ENCODE peak calls at places on chromosome 17, in nine cellular contexts. C, S, L, T, G, B, F, H and E are unnamed samples. For H3K36me3, the result is how much of the 10 kb centered on the place peaks cover.

GRCh38 chr17:83099570-83100181 is 20.3 kb downstream of the METRNL start:
- DNase-seq in S (no peak), G (no peak), H (peak), L (no peak), T (no peak), F (no peak), C (no peak), B (no peak), E (no peak)

GRCh38 chr17:36183001-36183810 is 6.8 kb upstream of the TBC1D3B start:
- DNase-seq in L (no peak), T (peak), B (no peak), C (peak), F (no peak), S (peak), H (peak), G (no peak), E (peak)

GRCh38 chr17:33751702-33752065 is 458.6 kb upstream of the ASIC2 start:
- DNase-seq in S (no peak), H (no peak), C (no peak), L (no peak), G (no peak), T (no peak), F (no peak), B (no peak), E (no peak)

GRCh38 chr17:1650731-1651558 is 1.3 kb upstream of the RILP start:
- DNase-seq in F (no peak), H (no peak), T (no peak), L (no peak), G (no peak), S (peak), B (no peak), C (no peak), E (no peak)

GRCh38 chr17:65191805-65192740 is 54.9 kb downstream of the RGS9 start:
- DNase-seq in H (peak), C (no peak), T (no peak), S (no peak), B (no peak), L (no peak), G (no peak), F (no peak), E (no peak)

GRCh38 chr17:4023220-4023619 is 59.0 kb upstream of the ATP2A3 start:
- DNase-seq in H (no peak), G (no peak), F (no peak), T (no peak), S (no peak), C (no peak), B (no peak), L (no peak), E (no peak)

GRCh38 chr17:17682737-17683675 is 1.7 kb downstream of the RAI1 start:
- DNase-seq in B (no peak), H (peak), T (peak), S (peak), C (peak), L (peak), G (no peak), F (peak), E (peak)

GRCh38 chr17:82367724-82368524 is 3.6 kb upstream of the UTS2R start:
- DNase-seq in L (no peak), G (no peak), F (no peak), C (no peak), S (no peak), B (no peak), H (no peak), T (no peak), E (peak)

GRCh38 chr17:77666881-77667395 is 291.6 kb upstream of the TNRC6C start:
- DNase-seq in S (no peak), B (no peak), T (peak), F (peak), L (peak), C (no peak), G (no peak), H (no peak), E (no peak)

GRCh38 chr17:63039899-63040602 is 74.0 kb downstream of the TANC2 start:
- DNase-seq in T (no peak), C (no peak), G (no peak), B (no peak), H (peak), F (no peak), S (no peak), L (no peak), E (no peak)

GRCh38 chr17:40536731-40537171 is 28.5 kb downstream of the CCR7 start:
- DNase-seq in L (no peak), T (no peak), B (no peak), G (no peak), C (peak), H (peak), S (no peak), F (no peak), E (no peak)

GRCh38 chr17:11598274-11599221 is at the start of gene DNAH9:
- DNase-seq in H (peak), G (peak), B (no peak), T (no peak), S (peak), F (no peak), L (peak), C (peak), E (peak)

GRCh38 chr17:42266918-42267766 is 9.0 kb downstream of the STAT5B start:
- DNase-seq in G (no peak), S (no peak), C (no peak), B (peak), H (peak), L (peak), F (peak), T (peak), E (no peak)

GRCh38 chr17:16304832-16305231 is 48.4 kb downstream of the CENPV start:
- DNase-seq in C (no peak), B (peak), G (no peak), F (no peak), H (peak), S (no peak), T (no peak), L (peak), E (peak)

GRCh38 chr17:4536742-4537411 is 18.3 kb downstream of the MYBBP1A start:
- DNase-seq in H (peak), G (no peak), F (no peak), T (no peak), S (no peak), C (peak), B (no peak), L (no peak), E (no peak)

GRCh38 chr17:35390663-35391062 is 17.2 kb upstream of the SLFN11 start:
- DNase-seq in T (no peak), C (no peak), F (no peak), L (no peak), H (no peak), S (no peak), G (no peak), B (no peak), E (no peak)

GRCh38 chr17:50608700-50609375 is 25.8 kb upstream of the ABCC3 start:
- DNase-seq in H (no peak), C (no peak), S (no peak), T (no peak), G (no peak), L (no peak), F (no peak), B (no peak), E (no peak)

GRCh38 chr17:16351831-16352230 is 1.4 kb downstream of the CENPV start:
- DNase-seq in F (no peak), H (peak), L (no peak), S (no peak), G (no peak), T (no peak), B (no peak), C (no peak), E (no peak)

GRCh38 chr17:74950207-74950606 is 14.5 kb downstream of the OTOP3 start:
- DNase-seq in S (no peak), F (no peak), H (no peak), G (no peak), C (no peak), B (no peak), L (no peak), T (no peak), E (no peak)

GRCh38 chr17:77957215-77957868 is 1.2 kb upstream of the TNRC6C start:
- DNase-seq in G (no peak), F (no peak), C (no peak), S (no peak), H (peak), T (no peak), L (peak), B (no peak), E (no peak)

GRCh38 chr17:36939059-36939943 is 2.0 kb downstream of the LHX1 start:
- DNase-seq in L (no peak), G (no peak), S (no peak), T (no peak), F (no peak), C (no peak), H (no peak), B (no peak), E (no peak)

GRCh38 chr17:69357701-69358100 is 30.8 kb upstream of the ABCA5 start:
- DNase-seq in T (no peak), S (no peak), L (no peak), F (no peak), G (no peak), H (peak), C (no peak), B (no peak), E (no peak)

GRCh38 chr17:57898487-57899311 is 48.9 kb upstream of the MRPS23 start:
- DNase-seq in H (peak), C (peak), L (no peak), B (no peak), F (no peak), G (no peak), S (peak), T (no peak), E (no peak)

GRCh38 chr17:15398291-15398690 is 56.9 kb upstream of the TEKT3 start:
- DNase-seq in S (no peak), F (no peak), T (no peak), L (no peak), B (no peak), G (no peak), C (no peak), H (peak), E (peak)

GRCh38 chr17:58232707-58233156 is 5.7 kb upstream of the LPO start:
- DNase-seq in L (no peak), B (no peak), H (peak), S (peak), C (no peak), T (no peak), F (no peak), G (no peak), E (no peak)

GRCh38 chr17:44097110-44097810 is 26.2 kb downstream of the HDAC5 start:
- DNase-seq in L (no peak), T (no peak), F (no peak), B (no peak), H (peak), G (no peak), S (no peak), C (peak), E (no peak)

GRCh38 chr17:37488009-37488604 is 1.6 kb upstream of the DUSP14 start:
- DNase-seq in T (no peak), L (peak), B (no peak), S (no peak), G (no peak), C (no peak), H (peak), F (no peak), E (no peak)

GRCh38 chr17:8144401-8145295 is 7.6 kb downstream of the PER1 start:
- DNase-seq in B (no peak), H (no peak), S (peak), T (peak), C (no peak), G (no peak), L (no peak), F (no peak), E (no peak)

GRCh38 chr17:58969156-58969555 is 137.5 kb downstream of the TRIM37 start:
- DNase-seq in B (no peak), T (no peak), C (no peak), G (no peak), L (no peak), S (no peak), F (no peak), H (no peak), E (peak)

GRCh38 chr17:81323411-81323868 is 28.3 kb upstream of the SLC38A10 start:
- DNase-seq in S (no peak), B (no peak), C (no peak), L (no peak), T (no peak), G (no peak), F (no peak), H (no peak), E (no peak)

GRCh38 chr17:2400474-2400866 is 390 bp downstream of the MNT start:
- DNase-seq in H (no peak), S (peak), F (no peak), C (peak), T (peak), L (peak), B (no peak), G (no peak), E (peak)

GRCh38 chr17:68981288-68981687 is 26.1 kb upstream of the ABCA8 start:
- DNase-seq in B (no peak), C (no peak), L (no peak), F (no peak), S (no peak), H (peak), T (no peak), G (no peak), E (no peak)

GRCh38 chr17:74690409-74690825 is 22.3 kb downstream of the CD300LF start:
- DNase-seq in H (no peak), G (no peak), L (no peak), C (no peak), B (no peak), T (no peak), F (no peak), S (peak), E (no peak)

GRCh38 chr17:80888276-80889160 is 103.1 kb upstream of the CHMP6 start:
- DNase-seq in C (peak), B (no peak), G (no peak), F (no peak), H (no peak), T (peak), L (no peak), S (peak), E (no peak)

GRCh38 chr17:4908301-4908700 is 5.4 kb upstream of the CHRNE start:
- DNase-seq in H (no peak), C (peak), G (no peak), F (no peak), S (peak), B (no peak), T (peak), L (peak), E (no peak)

GRCh38 chr17:7336240-7337175 is at the start of gene ACAP1:
- DNase-seq in S (peak), C (no peak), F (peak), T (peak), G (peak), L (peak), H (no peak), B (no peak), E (no peak)

GRCh38 chr17:34665803-34666763 is 86.7 kb downstream of the TMEM132E start:
- DNase-seq in G (peak), H (no peak), C (no peak), T (no peak), S (no peak), L (no peak), B (no peak), F (no peak), E (peak)

GRCh38 chr17:80960037-80960796 is 31.4 kb upstream of the CHMP6 start:
- DNase-seq in F (no peak), T (no peak), C (peak), B (no peak), H (no peak), S (no peak), L (no peak), G (no peak), E (no peak)

GRCh38 chr17:7561589-7562207 is at the start of gene SENP3:
- DNase-seq in B (no peak), F (peak), C (peak), G (peak), S (peak), H (peak), T (peak), L (peak), E (peak)

GRCh38 chr17:14307560-14308024 is 6.7 kb downstream of the HS3ST3B1 start:
- DNase-seq in H (peak), T (no peak), S (no peak), B (no peak), C (no peak), G (no peak), F (no peak), L (peak), E (no peak)
- H3K4me3 ChIP-seq in H (peak), T (no peak), S (no peak), B (no peak), C (no peak), G (no peak), F (no peak), L (peak), E (no peak)

GRCh38 chr17:39534768-39535405 is 72.8 kb downstream of the NEUROD2 start:
- DNase-seq in G (no peak), B (no peak), L (no peak), S (no peak), F (no peak), H (no peak), T (no peak), C (no peak), E (no peak)

GRCh38 chr17:39530513-39530912 is 69.2 kb downstream of the CDK12 start:
- DNase-seq in H (no peak), G (no peak), S (no peak), F (no peak), B (no peak), T (no peak), L (no peak), C (no peak), E (no peak)

GRCh38 chr17:39529455-39529854 is 68.2 kb downstream of the CDK12 start:
- DNase-seq in S (no peak), B (no peak), G (no peak), H (no peak), C (no peak), T (no peak), F (no peak), L (no peak), E (no peak)

GRCh38 chr17:39533891-39534290 is 72.6 kb downstream of the CDK12 start:
- DNase-seq in B (no peak), T (no peak), C (no peak), H (no peak), L (no peak), G (no peak), F (no peak), S (no peak), E (no peak)

GRCh38 chr17:39531252-39531651 is 70.0 kb downstream of the CDK12 start:
- DNase-seq in S (no peak), F (no peak), G (no peak), B (no peak), C (no peak), L (no peak), T (no peak), H (peak), E (no peak)
- H3K36me3 ChIP-seq in S (half or more), F (under half), G (under half), B (under half), C (half or more), L (under half), T (under half), H (under half), E (under half)

GRCh38 chr17:79835470-79835899 is 3.8 kb downstream of the CBX4 start:
- DNase-seq in L (no peak), S (peak), F (no peak), B (no peak), T (peak), G (no peak), C (no peak), H (no peak), E (no peak)
- H3K4me3 ChIP-seq in L (no peak), S (no peak), F (no peak), B (no peak), T (no peak), G (no peak), C (no peak), H (no peak), E (no peak)

GRCh38 chr17:28689011-28689410 is 22.7 kb downstream of the PROCA1 start:
- DNase-seq in S (no peak), H (no peak), F (no peak), T (no peak), G (no peak), C (no peak), B (no peak), L (no peak), E (no peak)

GRCh38 chr17:28685366-28685765 is 23.4 kb downstream of the SUPT6H start:
- DNase-seq in F (no peak), L (no peak), S (no peak), T (no peak), C (no peak), B (no peak), G (peak), H (no peak), E (no peak)

GRCh38 chr17:28686296-28686695 is 24.3 kb downstream of the SUPT6H start:
- DNase-seq in L (no peak), S (no peak), B (no peak), H (no peak), C (no peak), F (no peak), T (no peak), G (no peak), E (no peak)

GRCh38 chr17:28684963-28685362 is 23.0 kb downstream of the SUPT6H start:
- DNase-seq in C (peak), G (peak), B (no peak), S (no peak), L (no peak), H (peak), T (no peak), F (no peak), E (peak)

GRCh38 chr17:28688481-28688880 is 23.2 kb downstream of the PROCA1 start:
- DNase-seq in S (no peak), F (no peak), T (no peak), L (no peak), C (no peak), G (no peak), H (no peak), B (no peak), E (no peak)
- H3K36me3 ChIP-seq in S (half or more), F (half or more), T (half or more), L (half or more), C (half or more), G (half or more), H (under half), B (under half), E (half or more)

GRCh38 chr17:38584350-38584925 is 21.3 kb downstream of the SRCIN1 start:
- DNase-seq in G (no peak), C (peak), T (peak), L (peak), F (peak), S (peak), B (no peak), H (peak), E (peak)
- H3K4me3 ChIP-seq in G (no peak), C (no peak), T (no peak), L (no peak), F (no peak), S (no peak), B (no peak), H (no peak), E (peak)

GRCh38 chr17:67160791-67161190 is 84.2 kb downstream of the HELZ start:
- DNase-seq in B (no peak), G (no peak), F (no peak), S (no peak), C (no peak), T (no peak), L (no peak), H (no peak), E (peak)

GRCh38 chr17:67157732-67158639 is 87.0 kb downstream of the HELZ start:
- DNase-seq in B (no peak), C (no peak), F (no peak), G (no peak), H (peak), S (no peak), L (peak), T (no peak), E (peak)

GRCh38 chr17:67162771-67163170 is 82.2 kb downstream of the HELZ start:
- DNase-seq in F (no peak), T (no peak), L (no peak), S (no peak), B (no peak), H (no peak), G (no peak), C (no peak), E (no peak)

GRCh38 chr17:67164298-67164697 is 80.7 kb downstream of the HELZ start:
- DNase-seq in T (no peak), B (no peak), L (no peak), G (no peak), H (peak), F (no peak), C (no peak), S (no peak), E (no peak)

GRCh38 chr17:67161573-67161972 is 83.4 kb downstream of the HELZ start:
- DNase-seq in F (no peak), B (no peak), S (no peak), L (no peak), C (no peak), H (no peak), T (no peak), G (no peak), E (no peak)
- H3K36me3 ChIP-seq in F (under half), B (under half), S (half or more), L (half or more), C (half or more), H (under half), T (under half), G (under half), E (under half)